ENCODE peak calls at places on chromosomes 6 and 20, in four cellular contexts. One of them, this sample, is unnamed.

GRCh38 chr20:5770240-5770986 is 20.2 kb downstream of the SHLD1 start:
- DNase-seq in activated T-helper 2 cell treated with anti-CD3 and anti-CD28 coated beads, Interferon-gamma antibody, Interleukin-2, Interleukin-4, amounts not matched to agents 10 μg/mL and 5 μg/mL and 100 μg/mL, durations not matched to agents 14 hours and 24 hours and 36 hours: no peak
- DNase-seq in A549: no peak
- DNase-seq in T follicular helper cell: no peak
- DNase-seq in this sample: no peak

GRCh38 chr6:16334671-16335070 is 96.3 kb downstream of the GMPR start:
- DNase-seq in activated T-helper 2 cell treated with anti-CD3 and anti-CD28 coated beads, Interferon-gamma antibody, Interleukin-2, Interleukin-4, amounts not matched to agents 10 μg/mL and 5 μg/mL and 100 μg/mL, durations not matched to agents 14 hours and 24 hours and 36 hours: no peak
- DNase-seq in T follicular helper cell: no peak
- DNase-seq in A549: peak; percentile 53
- DNase-seq in this sample: no peak

GRCh38 chr20:10639762-10640556 is 33.8 kb downstream of the JAG1 start:
- DNase-seq in activated T-helper 2 cell treated with anti-CD3 and anti-CD28 coated beads, Interferon-gamma antibody, Interleukin-2, Interleukin-4, amounts not matched to agents 10 μg/mL and 5 μg/mL and 100 μg/mL, durations not matched to agents 14 hours and 24 hours and 36 hours: no peak
- DNase-seq in A549: no peak
- DNase-seq in T follicular helper cell: no peak
- DNase-seq in this sample: no peak

GRCh38 chr6:11714798-11715285 is 63.8 kb downstream of the ADTRP start:
- DNase-seq in A549: no peak
- DNase-seq in T follicular helper cell: no peak
- DNase-seq in activated T-helper 2 cell treated with anti-CD3 and anti-CD28 coated beads, Interferon-gamma antibody, Interleukin-2, Interleukin-4, amounts not matched to agents 10 μg/mL and 5 μg/mL and 100 μg/mL, durations not matched to agents 14 hours and 24 hours and 36 hours: no peak
- DNase-seq in this sample: no peak

GRCh38 chr20:25195962-25196700 is 619 bp downstream of the ENTPD6 start:
- DNase-seq in T follicular helper cell: peak; percentile 20
- DNase-seq in A549: peak; percentile 32
- DNase-seq in activated T-helper 2 cell treated with anti-CD3 and anti-CD28 coated beads, Interferon-gamma antibody, Interleukin-2, Interleukin-4, amounts not matched to agents 10 μg/mL and 5 μg/mL and 100 μg/mL, durations not matched to agents 14 hours and 24 hours and 36 hours: no peak
- DNase-seq in this sample: no peak

GRCh38 chr6:91860951-91861350 is 1274.1 kb upstream of the MAP3K7 start:
- DNase-seq in activated T-helper 2 cell treated with anti-CD3 and anti-CD28 coated beads, Interferon-gamma antibody, Interleukin-2, Interleukin-4, amounts not matched to agents 10 μg/mL and 5 μg/mL and 100 μg/mL, durations not matched to agents 14 hours and 24 hours and 36 hours: no peak
- DNase-seq in T follicular helper cell: no peak
- DNase-seq in A549: peak; percentile 1
- DNase-seq in this sample: no peak

GRCh38 chr20:32018269-32019155 is 8.3 kb downstream of the CCM2L start:
- DNase-seq in T follicular helper cell: peak; percentile 27
- DNase-seq in activated T-helper 2 cell treated with anti-CD3 and anti-CD28 coated beads, Interferon-gamma antibody, Interleukin-2, Interleukin-4, amounts not matched to agents 10 μg/mL and 5 μg/mL and 100 μg/mL, durations not matched to agents 14 hours and 24 hours and 36 hours: peak; percentile 33
- DNase-seq in A549: peak; percentile 44
- DNase-seq in this sample: peak; percentile 48

GRCh38 chr20:39630215-39630614 is 668.1 kb downstream of the DHX35 start:
- DNase-seq in A549: no peak
- DNase-seq in T follicular helper cell: no peak
- DNase-seq in activated T-helper 2 cell treated with anti-CD3 and anti-CD28 coated beads, Interferon-gamma antibody, Interleukin-2, Interleukin-4, amounts not matched to agents 10 μg/mL and 5 μg/mL and 100 μg/mL, durations not matched to agents 14 hours and 24 hours and 36 hours: no peak
- DNase-seq in this sample: no peak

GRCh38 chr20:63577317-63577894 is 3.4 kb upstream of the HELZ2 start:
- DNase-seq in T follicular helper cell: no peak
- DNase-seq in A549: no peak
- DNase-seq in activated T-helper 2 cell treated with anti-CD3 and anti-CD28 coated beads, Interferon-gamma antibody, Interleukin-2, Interleukin-4, amounts not matched to agents 10 μg/mL and 5 μg/mL and 100 μg/mL, durations not matched to agents 14 hours and 24 hours and 36 hours: no peak
- DNase-seq in this sample: no peak

GRCh38 chr6:33787336-33787953 is 1.5 kb downstream of the LEMD2 start:
- DNase-seq in A549: no peak
- DNase-seq in T follicular helper cell: no peak
- DNase-seq in activated T-helper 2 cell treated with anti-CD3 and anti-CD28 coated beads, Interferon-gamma antibody, Interleukin-2, Interleukin-4, amounts not matched to agents 10 μg/mL and 5 μg/mL and 100 μg/mL, durations not matched to agents 14 hours and 24 hours and 36 hours: no peak
- DNase-seq in this sample: no peak

GRCh38 chr6:83310046-83310445 is 116.9 kb downstream of the RWDD2A start:
- DNase-seq in T follicular helper cell: no peak
- DNase-seq in activated T-helper 2 cell treated with anti-CD3 and anti-CD28 coated beads, Interferon-gamma antibody, Interleukin-2, Interleukin-4, amounts not matched to agents 10 μg/mL and 5 μg/mL and 100 μg/mL, durations not matched to agents 14 hours and 24 hours and 36 hours: no peak
- DNase-seq in A549: no peak
- DNase-seq in this sample: no peak

GRCh38 chr6:139984317-139984716 is 609.9 kb upstream of the CITED2 start:
- DNase-seq in A549: no peak
- DNase-seq in T follicular helper cell: no peak
- DNase-seq in activated T-helper 2 cell treated with anti-CD3 and anti-CD28 coated beads, Interferon-gamma antibody, Interleukin-2, Interleukin-4, amounts not matched to agents 10 μg/mL and 5 μg/mL and 100 μg/mL, durations not matched to agents 14 hours and 24 hours and 36 hours: no peak
- DNase-seq in this sample: no peak

GRCh38 chr6:169990095-169991030 is 238.9 kb downstream of the ERMARD start:
- DNase-seq in activated T-helper 2 cell treated with anti-CD3 and anti-CD28 coated beads, Interferon-gamma antibody, Interleukin-2, Interleukin-4, amounts not matched to agents 10 μg/mL and 5 μg/mL and 100 μg/mL, durations not matched to agents 14 hours and 24 hours and 36 hours: peak; percentile 18
- DNase-seq in T follicular helper cell: no peak
- DNase-seq in A549: no peak
- DNase-seq in this sample: no peak

GRCh38 chr20:7637184-7637583 is 303.1 kb downstream of the HAO1 start:
- DNase-seq in activated T-helper 2 cell treated with anti-CD3 and anti-CD28 coated beads, Interferon-gamma antibody, Interleukin-2, Interleukin-4, amounts not matched to agents 10 μg/mL and 5 μg/mL and 100 μg/mL, durations not matched to agents 14 hours and 24 hours and 36 hours: no peak
- DNase-seq in A549: no peak
- DNase-seq in T follicular helper cell: no peak
- DNase-seq in this sample: no peak

GRCh38 chr6:140586426-140587061 is 1212.1 kb upstream of the CITED2 start:
- DNase-seq in A549: no peak
- DNase-seq in T follicular helper cell: no peak
- DNase-seq in activated T-helper 2 cell treated with anti-CD3 and anti-CD28 coated beads, Interferon-gamma antibody, Interleukin-2, Interleukin-4, amounts not matched to agents 10 μg/mL and 5 μg/mL and 100 μg/mL, durations not matched to agents 14 hours and 24 hours and 36 hours: peak; percentile 16
- DNase-seq in this sample: no peak

GRCh38 chr20:19975901-19976300 is 41.3 kb upstream of the NAA20 start:
- DNase-seq in activated T-helper 2 cell treated with anti-CD3 and anti-CD28 coated beads, Interferon-gamma antibody, Interleukin-2, Interleukin-4, amounts not matched to agents 10 μg/mL and 5 μg/mL and 100 μg/mL, durations not matched to agents 14 hours and 24 hours and 36 hours: no peak
- DNase-seq in A549: peak; percentile 40
- DNase-seq in T follicular helper cell: no peak
- DNase-seq in this sample: no peak

GRCh38 chr6:155493694-155494143 is 38.1 kb upstream of the NOX3 start:
- DNase-seq in A549: peak; percentile 94
- DNase-seq in activated T-helper 2 cell treated with anti-CD3 and anti-CD28 coated beads, Interferon-gamma antibody, Interleukin-2, Interleukin-4, amounts not matched to agents 10 μg/mL and 5 μg/mL and 100 μg/mL, durations not matched to agents 14 hours and 24 hours and 36 hours: no peak
- DNase-seq in T follicular helper cell: no peak
- DNase-seq in this sample: no peak

GRCh38 chr6:126335210-126335609 is 4.7 kb upstream of the CENPW start:
- DNase-seq in activated T-helper 2 cell treated with anti-CD3 and anti-CD28 coated beads, Interferon-gamma antibody, Interleukin-2, Interleukin-4, amounts not matched to agents 10 μg/mL and 5 μg/mL and 100 μg/mL, durations not matched to agents 14 hours and 24 hours and 36 hours: no peak
- DNase-seq in T follicular helper cell: no peak
- DNase-seq in A549: no peak
- DNase-seq in this sample: no peak

GRCh38 chr6:16742116-16742515 is 19.1 kb downstream of the ATXN1 start:
- DNase-seq in activated T-helper 2 cell treated with anti-CD3 and anti-CD28 coated beads, Interferon-gamma antibody, Interleukin-2, Interleukin-4, amounts not matched to agents 10 μg/mL and 5 μg/mL and 100 μg/mL, durations not matched to agents 14 hours and 24 hours and 36 hours: no peak
- DNase-seq in T follicular helper cell: no peak
- DNase-seq in A549: no peak
- DNase-seq in this sample: no peak

GRCh38 chr6:18431581-18431980 is 44.4 kb downstream of the RNF144B start:
- DNase-seq in activated T-helper 2 cell treated with anti-CD3 and anti-CD28 coated beads, Interferon-gamma antibody, Interleukin-2, Interleukin-4, amounts not matched to agents 10 μg/mL and 5 μg/mL and 100 μg/mL, durations not matched to agents 14 hours and 24 hours and 36 hours: no peak
- DNase-seq in A549: no peak
- DNase-seq in T follicular helper cell: no peak
- DNase-seq in this sample: no peak

GRCh38 chr6:138086573-138087196 is 20.5 kb downstream of the PERP start:
- DNase-seq in activated T-helper 2 cell treated with anti-CD3 and anti-CD28 coated beads, Interferon-gamma antibody, Interleukin-2, Interleukin-4, amounts not matched to agents 10 μg/mL and 5 μg/mL and 100 μg/mL, durations not matched to agents 14 hours and 24 hours and 36 hours: no peak
- DNase-seq in T follicular helper cell: no peak
- DNase-seq in A549: peak; percentile 75
- DNase-seq in this sample: no peak

GRCh38 chr6:28618889-28619555 is 93.3 kb downstream of the GPX5 start:
- DNase-seq in A549: no peak
- DNase-seq in T follicular helper cell: no peak
- DNase-seq in activated T-helper 2 cell treated with anti-CD3 and anti-CD28 coated beads, Interferon-gamma antibody, Interleukin-2, Interleukin-4, amounts not matched to agents 10 μg/mL and 5 μg/mL and 100 μg/mL, durations not matched to agents 14 hours and 24 hours and 36 hours: no peak
- DNase-seq in this sample: no peak

GRCh38 chr6:69044534-69044933 is 409.5 kb downstream of the ADGRB3 start:
- DNase-seq in T follicular helper cell: no peak
- DNase-seq in A549: no peak
- DNase-seq in activated T-helper 2 cell treated with anti-CD3 and anti-CD28 coated beads, Interferon-gamma antibody, Interleukin-2, Interleukin-4, amounts not matched to agents 10 μg/mL and 5 μg/mL and 100 μg/mL, durations not matched to agents 14 hours and 24 hours and 36 hours: no peak
- DNase-seq in this sample: no peak

GRCh38 chr6:133388731-133389130 is 147.6 kb downstream of the EYA4 start:
- DNase-seq in A549: no peak
- DNase-seq in T follicular helper cell: no peak
- DNase-seq in activated T-helper 2 cell treated with anti-CD3 and anti-CD28 coated beads, Interferon-gamma antibody, Interleukin-2, Interleukin-4, amounts not matched to agents 10 μg/mL and 5 μg/mL and 100 μg/mL, durations not matched to agents 14 hours and 24 hours and 36 hours: no peak
- DNase-seq in this sample: no peak

GRCh38 chr6:40932953-40933352 is 106.1 kb downstream of the UNC5CL start:
- DNase-seq in activated T-helper 2 cell treated with anti-CD3 and anti-CD28 coated beads, Interferon-gamma antibody, Interleukin-2, Interleukin-4, amounts not matched to agents 10 μg/mL and 5 μg/mL and 100 μg/mL, durations not matched to agents 14 hours and 24 hours and 36 hours: no peak
- DNase-seq in A549: no peak
- DNase-seq in T follicular helper cell: no peak
- DNase-seq in this sample: no peak

GRCh38 chr6:137823826-137824501 is 43.1 kb upstream of the TNFAIP3 start:
- DNase-seq in activated T-helper 2 cell treated with anti-CD3 and anti-CD28 coated beads, Interferon-gamma antibody, Interleukin-2, Interleukin-4, amounts not matched to agents 10 μg/mL and 5 μg/mL and 100 μg/mL, durations not matched to agents 14 hours and 24 hours and 36 hours: peak; percentile 70
- DNase-seq in T follicular helper cell: peak; percentile 89
- DNase-seq in A549: peak; percentile 30
- DNase-seq in this sample: peak; percentile 86

GRCh38 chr6:30612213-30612612 is 4.8 kb downstream of the PPP1R10 start:
- DNase-seq in A549: peak; percentile 39
- DNase-seq in T follicular helper cell: no peak
- DNase-seq in activated T-helper 2 cell treated with anti-CD3 and anti-CD28 coated beads, Interferon-gamma antibody, Interleukin-2, Interleukin-4, amounts not matched to agents 10 μg/mL and 5 μg/mL and 100 μg/mL, durations not matched to agents 14 hours and 24 hours and 36 hours: no peak
- DNase-seq in this sample: no peak

GRCh38 chr20:1500496-1500895 is 9.3 kb upstream of the SIRPB2 start:
- DNase-seq in T follicular helper cell: no peak
- DNase-seq in activated T-helper 2 cell treated with anti-CD3 and anti-CD28 coated beads, Interferon-gamma antibody, Interleukin-2, Interleukin-4, amounts not matched to agents 10 μg/mL and 5 μg/mL and 100 μg/mL, durations not matched to agents 14 hours and 24 hours and 36 hours: no peak
- DNase-seq in A549: no peak
- DNase-seq in this sample: no peak

GRCh38 chr20:58225490-58226200 is 2.8 kb downstream of the ANKRD60 start:
- DNase-seq in activated T-helper 2 cell treated with anti-CD3 and anti-CD28 coated beads, Interferon-gamma antibody, Interleukin-2, Interleukin-4, amounts not matched to agents 10 μg/mL and 5 μg/mL and 100 μg/mL, durations not matched to agents 14 hours and 24 hours and 36 hours: no peak
- DNase-seq in T follicular helper cell: no peak
- DNase-seq in A549: no peak
- DNase-seq in this sample: no peak

GRCh38 chr20:35307666-35308653 is 15.7 kb upstream of the FAM83C start:
- DNase-seq in activated T-helper 2 cell treated with anti-CD3 and anti-CD28 coated beads, Interferon-gamma antibody, Interleukin-2, Interleukin-4, amounts not matched to agents 10 μg/mL and 5 μg/mL and 100 μg/mL, durations not matched to agents 14 hours and 24 hours and 36 hours: no peak
- DNase-seq in A549: peak; percentile 37
- DNase-seq in T follicular helper cell: no peak
- DNase-seq in this sample: no peak

GRCh38 chr6:123801067-123801466 is 2.6 kb upstream of the NKAIN2 start:
- DNase-seq in A549: no peak
- DNase-seq in T follicular helper cell: no peak
- DNase-seq in activated T-helper 2 cell treated with anti-CD3 and anti-CD28 coated beads, Interferon-gamma antibody, Interleukin-2, Interleukin-4, amounts not matched to agents 10 μg/mL and 5 μg/mL and 100 μg/mL, durations not matched to agents 14 hours and 24 hours and 36 hours: no peak
- DNase-seq in this sample: no peak

GRCh38 chr6:24743265-24743943 is 24.4 kb upstream of the C6orf62 start:
- DNase-seq in activated T-helper 2 cell treated with anti-CD3 and anti-CD28 coated beads, Interferon-gamma antibody, Interleukin-2, Interleukin-4, amounts not matched to agents 10 μg/mL and 5 μg/mL and 100 μg/mL, durations not matched to agents 14 hours and 24 hours and 36 hours: no peak
- DNase-seq in T follicular helper cell: no peak
- DNase-seq in A549: peak; percentile 80
- DNase-seq in this sample: no peak

This sample was measured in T-helper 1 cell.